ENCODE peak calls at places on chromosomes 12 and 14, in four cellular contexts. One of them, this sample, is unnamed.

GRCh38 chr12:101078144-101078543 is 131.9 kb downstream of the SLC5A8 start:
- DNase-seq in uterus: no peak
- DNase-seq in A549: no peak
- DNase-seq in GM12878: no peak
- DNase-seq in this sample: no peak

GRCh38 chr14:100975668-100976067 is 72.1 kb upstream of the RTL1 start:
- DNase-seq in GM12878: no peak
- DNase-seq in A549: no peak
- DNase-seq in uterus: no peak
- DNase-seq in this sample: no peak

GRCh38 chr12:10753066-10753465 is 29.9 kb upstream of the YBX3 start:
- DNase-seq in GM12878: no peak
- DNase-seq in uterus: no peak
- DNase-seq in A549: no peak
- DNase-seq in this sample: no peak

GRCh38 chr12:131057722-131058515 is 104.2 kb downstream of the ADGRD1 start:
- DNase-seq in GM12878: no peak
- DNase-seq in A549: no peak
- DNase-seq in uterus: no peak
- DNase-seq in this sample: no peak

GRCh38 chr12:125561-125960 is 59.0 kb downstream of the IQSEC3 start:
- DNase-seq in uterus: no peak
- DNase-seq in A549: no peak
- DNase-seq in GM12878: no peak
- DNase-seq in this sample: no peak

GRCh38 chr14:71702799-71703198 is 229.4 kb upstream of the RGS6 start:
- DNase-seq in A549: no peak
- DNase-seq in uterus: no peak
- DNase-seq in GM12878: no peak
- DNase-seq in this sample: no peak

GRCh38 chr12:41289461-41289860 is 101.3 kb downstream of the PDZRN4 start:
- DNase-seq in GM12878: no peak
- DNase-seq in uterus: no peak
- DNase-seq in A549: no peak
- DNase-seq in this sample: no peak

GRCh38 chr12:724194-724855 is 28.1 kb upstream of the WNK1 start:
- DNase-seq in uterus: no peak
- DNase-seq in GM12878: no peak
- DNase-seq in A549: peak; percentile 25
- DNase-seq in this sample: no peak

GRCh38 chr12:32301216-32301615 is 98.1 kb upstream of the FGD4 start:
- DNase-seq in A549: no peak
- DNase-seq in uterus: no peak
- DNase-seq in GM12878: no peak
- DNase-seq in this sample: no peak

GRCh38 chr12:4308334-4308960 is 12.6 kb upstream of the TIGAR start:
- DNase-seq in uterus: no peak
- DNase-seq in A549: no peak
- DNase-seq in GM12878: no peak
- DNase-seq in this sample: no peak

GRCh38 chr12:96094201-96094600 is 58.8 kb upstream of the LTA4H start:
- DNase-seq in GM12878: no peak
- DNase-seq in uterus: no peak
- DNase-seq in A549: peak; percentile 22
- DNase-seq in this sample: no peak

GRCh38 chr14:65421201-65421981 is 8.9 kb downstream of the FUT8 start:
- DNase-seq in GM12878: no peak
- DNase-seq in uterus: no peak
- DNase-seq in A549: peak; percentile 23
- DNase-seq in this sample: no peak

GRCh38 chr14:91568626-91569025 is 58.5 kb upstream of the PPP4R3A start:
- DNase-seq in A549: peak; percentile 11
- DNase-seq in GM12878: no peak
- DNase-seq in uterus: no peak
- DNase-seq in this sample: no peak

DNA sequence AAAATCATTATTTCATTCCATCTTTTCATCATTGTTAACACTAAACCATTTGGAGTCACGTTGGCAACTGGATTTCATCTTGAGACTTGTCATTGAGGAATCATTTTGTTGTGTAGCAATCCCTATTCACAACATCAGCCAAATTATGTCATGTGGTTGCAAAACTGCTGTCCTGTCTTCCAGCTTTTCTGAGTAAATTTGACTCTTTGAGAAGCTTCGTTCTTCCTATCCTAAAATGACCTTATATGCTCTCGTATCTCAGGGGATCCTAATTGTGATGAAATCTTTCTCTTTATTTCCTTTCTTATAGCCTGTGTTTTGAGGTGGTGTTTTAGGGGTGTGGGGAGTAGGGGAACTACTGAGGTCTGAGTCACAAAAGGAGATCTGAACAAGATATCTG is 30.6 kb upstream of the KICS2 start:
- DNase-seq in uterus: peak; percentile 22
- DNase-seq in GM12878: no peak
- DNase-seq in A549: no peak
- DNase-seq in this sample: no peak
- H3K27ac ChIP-seq in uterus: peak overlapping the region; percentile 52
- H3K27ac ChIP-seq in GM12878: no peak overlapping the region
- H3K27ac ChIP-seq in A549: no peak overlapping the region
- H3K27ac ChIP-seq in this sample: no peak overlapping the region

DNA sequence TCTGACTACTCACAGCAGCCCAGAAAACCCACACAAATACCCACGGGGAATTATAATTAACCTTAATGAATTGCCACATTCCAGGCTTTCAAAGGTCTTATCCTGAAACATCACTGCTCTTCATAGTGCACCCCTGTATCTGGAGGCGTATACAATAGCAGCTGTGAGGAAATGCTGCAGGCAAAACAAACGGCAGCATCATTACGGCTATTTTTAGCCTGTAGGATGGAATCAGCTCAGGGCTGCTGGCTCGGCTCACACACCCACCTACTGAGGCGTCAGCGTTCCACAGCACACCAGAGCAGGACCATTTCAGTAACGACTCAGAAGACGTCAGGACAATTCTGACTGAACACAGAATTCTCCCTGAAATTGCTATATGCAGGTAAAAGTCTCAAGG is 648.4 kb downstream of the RPS29 start:
- DNase-seq in uterus: no peak
- DNase-seq in A549: no peak
- DNase-seq in GM12878: no peak
- DNase-seq in this sample: no peak
- H3K4me3 ChIP-seq in uterus: no peak overlapping the region
- H3K4me3 ChIP-seq in A549: no peak overlapping the region
- H3K4me3 ChIP-seq in GM12878: no peak overlapping the region
- H3K4me3 ChIP-seq in this sample: no peak overlapping the region

GRCh38 chr12:68854554-68854953 is 46.6 kb downstream of the MDM2 start:
- DNase-seq in GM12878: no peak
- DNase-seq in uterus: no peak
- DNase-seq in A549: no peak
- DNase-seq in this sample: no peak

GRCh38 chr12:68854078-68854468 is 46.1 kb downstream of the MDM2 start:
- DNase-seq in A549: no peak
- DNase-seq in GM12878: no peak
- DNase-seq in uterus: no peak
- DNase-seq in this sample: no peak

GRCh38 chr12:68855111-68855510 is 47.1 kb downstream of the MDM2 start:
- DNase-seq in GM12878: no peak
- DNase-seq in uterus: no peak
- DNase-seq in A549: no peak
- DNase-seq in this sample: no peak

GRCh38 chr12:68856510-68856909 is 48.5 kb downstream of the MDM2 start:
- DNase-seq in GM12878: no peak
- DNase-seq in A549: no peak
- DNase-seq in uterus: no peak
- DNase-seq in this sample: no peak

DNA sequence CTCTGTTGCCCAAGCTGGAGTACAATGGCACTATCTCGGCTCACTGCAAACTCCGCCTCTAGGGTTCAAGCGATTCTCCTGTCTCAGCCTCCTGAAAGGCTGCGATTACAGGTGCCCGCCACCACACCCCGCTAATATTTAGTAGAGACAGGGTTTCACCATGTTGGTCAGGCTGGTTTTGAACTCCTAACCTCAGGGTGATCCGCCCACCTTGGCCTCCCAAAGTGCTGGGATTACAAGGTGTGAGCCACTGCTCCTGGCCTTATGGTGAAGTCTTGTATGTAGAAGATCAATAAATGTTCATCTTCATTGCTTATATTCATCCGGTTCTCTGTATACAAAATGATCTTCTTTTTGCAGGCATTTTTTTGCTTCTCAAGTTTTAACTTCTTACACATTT is 47.8 kb downstream of the MDM2 start:
- DNase-seq in A549: no peak
- DNase-seq in GM12878: no peak
- DNase-seq in uterus: no peak
- DNase-seq in this sample: no peak
- TF ChIP-seq POLR2A in A549: no peak
- TF ChIP-seq POLR2A in GM12878: no peak
- TF ChIP-seq POLR2A in uterus: no peak
- TF ChIP-seq POLR2A in this sample: no peak

GRCh38 chr14:54566152-54566409 is 847 bp upstream of the SAMD4A start:
- DNase-seq in A549: no peak
- DNase-seq in uterus: no peak
- DNase-seq in GM12878: no peak
- DNase-seq in this sample: no peak

GRCh38 chr14:54565236-54566151 is 1.4 kb upstream of the SAMD4A start:
- DNase-seq in uterus: peak; percentile 97
- DNase-seq in A549: peak; percentile 83
- DNase-seq in GM12878: no peak
- DNase-seq in this sample: peak; percentile 91

GRCh38 chr14:54567224-54567633 is 301 bp downstream of the SAMD4A start:
- DNase-seq in uterus: no peak
- DNase-seq in A549: peak; percentile 35
- DNase-seq in GM12878: no peak
- DNase-seq in this sample: peak; percentile 24

GRCh38 chr14:54567634-54568561 is 970 bp downstream of the SAMD4A start:
- DNase-seq in GM12878: no peak
- DNase-seq in A549: peak; percentile 59
- DNase-seq in uterus: peak; percentile 57
- DNase-seq in this sample: peak; percentile 37

DNA sequence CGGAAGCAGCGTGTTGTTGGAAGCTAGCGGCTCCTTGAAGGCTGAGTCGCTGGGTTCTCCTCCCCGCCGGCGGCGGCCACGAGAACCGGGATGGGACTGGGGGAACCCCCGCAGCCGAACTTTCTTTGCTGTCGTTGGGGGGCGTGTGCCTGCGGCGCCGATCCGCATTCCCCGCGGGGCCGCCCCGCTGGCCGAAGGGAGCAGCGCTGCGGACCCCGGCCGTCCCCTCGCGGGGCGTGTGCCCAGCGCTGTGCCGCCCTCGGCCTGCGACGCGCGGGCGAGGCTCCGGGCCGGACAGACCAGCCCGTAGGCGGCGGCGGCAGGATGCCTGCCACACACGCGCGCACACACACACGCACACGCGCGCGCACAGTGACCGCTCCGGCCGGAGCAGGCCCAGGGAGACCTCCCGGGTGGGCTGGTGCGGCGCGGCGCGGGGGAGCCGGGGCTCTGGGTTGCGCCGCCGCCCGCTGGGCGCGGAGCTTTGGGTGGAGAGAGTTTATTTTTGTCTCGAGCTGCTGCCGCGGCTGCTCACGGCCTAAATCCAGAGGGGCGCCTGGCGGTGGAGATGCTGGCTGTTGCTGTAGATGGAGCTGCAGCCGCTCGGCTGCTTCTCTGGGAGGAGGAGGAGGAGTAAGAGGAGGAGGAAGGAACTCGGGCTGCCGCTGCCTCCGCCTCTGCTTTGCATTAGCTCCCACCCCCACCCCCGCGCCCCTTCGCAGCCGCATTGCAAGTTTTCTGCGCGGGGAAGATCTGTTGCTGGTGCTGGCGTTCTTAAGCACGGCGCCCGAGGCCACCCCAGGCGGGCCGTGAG is at the start of gene SAMD4A:
- DNase-seq in A549: peak; percentile 88
- DNase-seq in GM12878: no peak
- DNase-seq in uterus: peak; percentile 78
- DNase-seq in this sample: peak; percentile 73
- H3K27ac ChIP-seq in A549: peak within 1 kb of the TSS; percentile 88
- H3K27ac ChIP-seq in GM12878: no peak within 1 kb of the TSS
- H3K27ac ChIP-seq in uterus: peak within 1 kb of the TSS; percentile 100
- H3K27ac ChIP-seq in this sample: peak within 1 kb of the TSS; percentile 97

GRCh38 chr12:125129592-125130255 is 64.5 kb downstream of the AACS start:
- DNase-seq in GM12878: no peak
- DNase-seq in A549: no peak
- DNase-seq in uterus: no peak
- DNase-seq in this sample: no peak
- H3K4me3 ChIP-seq in GM12878: no peak overlapping the region
- H3K4me3 ChIP-seq in A549: no peak overlapping the region
- H3K4me3 ChIP-seq in uterus: no peak overlapping the region
- H3K4me3 ChIP-seq in this sample: no peak overlapping the region

GRCh38 chr12:46659844-46660243 is 166.0 kb downstream of the SLC38A4 start:
- DNase-seq in A549: no peak
- DNase-seq in uterus: no peak
- DNase-seq in GM12878: no peak
- DNase-seq in this sample: no peak

GRCh38 chr12:46660719-46661118 is 165.1 kb downstream of the SLC38A4 start:
- DNase-seq in uterus: no peak
- DNase-seq in A549: no peak
- DNase-seq in GM12878: no peak
- DNase-seq in this sample: no peak

GRCh38 chr12:46663297-46663696 is 162.5 kb downstream of the SLC38A4 start:
- DNase-seq in GM12878: no peak
- DNase-seq in A549: peak; percentile 22
- DNase-seq in uterus: no peak
- DNase-seq in this sample: no peak

GRCh38 chr12:46660276-46660675 is 165.5 kb downstream of the SLC38A4 start:
- DNase-seq in A549: no peak
- DNase-seq in GM12878: no peak
- DNase-seq in uterus: no peak
- DNase-seq in this sample: no peak

DNA sequence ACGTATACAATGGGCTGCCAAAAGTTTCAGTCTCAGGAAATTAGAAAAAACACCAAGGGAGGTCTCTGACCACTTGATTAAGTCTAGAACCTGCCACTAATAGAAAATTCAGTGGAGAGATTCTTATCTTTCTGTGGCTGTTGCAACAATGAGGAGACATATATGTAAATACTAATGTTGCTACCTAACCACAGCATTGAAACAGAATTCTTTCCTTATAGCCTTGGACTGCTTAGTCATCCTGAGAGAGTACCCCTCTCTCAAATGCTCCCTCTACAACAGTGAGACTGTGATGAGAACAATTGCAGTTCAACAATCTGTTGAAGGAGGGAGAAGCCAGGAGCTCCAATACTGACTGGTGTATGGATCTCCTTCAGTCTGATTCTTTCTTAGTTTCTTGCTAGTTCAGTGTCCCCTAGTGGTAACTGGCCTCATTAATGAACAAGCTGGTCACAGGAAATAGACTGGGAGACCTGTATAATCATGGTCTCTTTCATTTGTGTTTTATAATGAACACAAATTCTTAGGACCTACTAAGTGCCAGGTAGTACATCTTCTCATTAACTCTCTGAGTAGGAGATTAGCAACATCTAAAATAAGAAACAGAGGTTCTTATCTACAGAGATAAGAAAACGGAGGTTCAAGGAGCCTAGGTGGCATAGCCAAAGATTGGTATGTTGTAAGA is 164.5 kb downstream of the SLC38A4 start:
- DNase-seq in uterus: no peak
- DNase-seq in GM12878: peak; percentile 48
- DNase-seq in A549: peak; percentile 90
- DNase-seq in this sample: peak; percentile 33
- TF ChIP-seq POLR2A in uterus: no peak
- TF ChIP-seq POLR2A in GM12878: no peak
- TF ChIP-seq POLR2A in A549: no peak
- TF ChIP-seq POLR2A in this sample: no peak